ENCODE peak calls at places on chromosomes 7 and 10, in seven cellular contexts. Q, L, C, Z, U, T and G are unnamed samples.

GRCh38 chr7:2100278-2101205 is 132.2 kb downstream of the MAD1L1 start:
- DNase-seq in Z (no peak), C (no peak), L (peak), Q (peak), U (peak), T (no peak), G (no peak)

GRCh38 chr10:70940834-70941568 is 52.6 kb upstream of the PCBD1 start:
- DNase-seq in Z (no peak), C (peak), L (peak), Q (no peak), T (peak), U (no peak), G (no peak)

GRCh38 chr7:25391295-25391861 is 163.1 kb upstream of the NPVF start:
- DNase-seq in T (peak), L (peak), U (no peak), C (peak), Q (peak), Z (no peak), G (no peak)

GRCh38 chr7:51878869-51879268 is 562.3 kb upstream of the COBL start:
- DNase-seq in Q (no peak), L (no peak), U (no peak), C (no peak), Z (no peak), T (no peak), G (no peak)

GRCh38 chr7:108293190-108293612 is 163.0 kb downstream of the NRCAM start:
- DNase-seq in C (no peak), U (no peak), Z (no peak), T (no peak), Q (no peak), L (no peak), G (no peak)

GRCh38 chr7:103609778-103610177 is 163.8 kb upstream of the SLC26A5 start:
- DNase-seq in C (no peak), Q (no peak), L (no peak), Z (no peak), T (no peak), U (no peak), G (no peak)

GRCh38 chr7:134255814-134256213 is 60.9 kb downstream of the SLC35B4 start:
- DNase-seq in Q (no peak), L (no peak), C (no peak), Z (no peak), T (no peak), U (no peak), G (no peak)

GRCh38 chr7:93249749-93250148 is 17.6 kb downstream of the VPS50 start:
- DNase-seq in T (no peak), Q (no peak), U (no peak), L (peak), Z (no peak), C (peak), G (peak)

GRCh38 chr10:97427571-97428179 is 1.7 kb downstream of the PGAM1 start:
- DNase-seq in C (no peak), Q (peak), L (peak), U (peak), Z (no peak), T (no peak), G (no peak)

GRCh38 chr7:151348970-151349369 is 7.4 kb downstream of the NUB1 start:
- DNase-seq in U (no peak), L (no peak), T (no peak), C (no peak), Q (no peak), Z (no peak), G (no peak)

GRCh38 chr7:151349507-151349853 is 7.9 kb downstream of the NUB1 start:
- DNase-seq in Q (no peak), C (no peak), U (no peak), Z (no peak), L (no peak), T (no peak), G (no peak)

GRCh38 chr7:151351967-151352366 is 10.4 kb downstream of the NUB1 start:
- DNase-seq in T (no peak), C (no peak), Z (no peak), Q (peak), L (no peak), U (peak), G (no peak)

GRCh38 chr7:151351027-151351426 is 9.4 kb downstream of the NUB1 start:
- DNase-seq in L (peak), C (no peak), T (no peak), U (peak), Q (no peak), Z (no peak), G (no peak)

DNA sequence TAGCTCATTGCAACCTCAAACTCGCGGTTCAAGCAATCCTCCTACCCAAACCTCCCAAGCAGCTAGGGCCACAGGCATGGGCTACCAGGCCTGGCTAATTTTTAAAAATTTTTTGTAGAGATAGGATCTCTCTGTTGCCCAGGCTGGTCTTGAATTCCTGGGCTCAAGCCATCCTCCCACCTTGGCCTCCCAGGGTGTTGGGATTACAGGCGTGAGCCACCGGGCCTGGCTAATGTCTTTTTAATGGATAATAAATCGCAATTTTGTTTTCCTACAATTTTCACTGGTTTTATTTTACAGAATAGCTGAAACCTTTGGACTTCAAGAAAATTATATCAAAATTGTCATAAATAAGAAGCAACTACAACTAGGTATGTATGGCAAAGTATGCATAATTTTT is 10.9 kb downstream of the NUB1 start:
- DNase-seq in U (no peak), Q (no peak), C (no peak), T (no peak), Z (no peak), L (no peak), G (no peak)
- TF ChIP-seq CTCF in U (no peak), Q (no peak), C (no peak), T (no peak), Z (no peak), L (no peak), G (no peak)

DNA sequence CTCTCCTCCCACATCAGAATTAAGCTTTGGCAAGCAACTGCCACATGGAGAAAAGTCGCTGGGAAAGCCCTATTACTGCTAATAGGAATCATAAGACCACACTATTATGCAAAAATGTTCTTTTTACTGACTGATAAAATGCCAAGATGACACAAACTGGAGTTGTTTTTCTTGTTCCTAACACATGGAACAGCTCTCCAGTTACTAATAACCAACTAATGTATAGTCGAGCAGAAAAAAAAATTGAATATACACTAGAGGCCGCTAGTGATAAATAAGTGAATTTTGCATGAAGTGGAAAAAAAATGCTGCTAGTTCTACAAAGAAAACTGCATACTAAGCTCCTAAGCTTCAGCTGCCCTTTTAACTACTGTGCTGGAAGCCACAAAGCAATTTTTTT is 165.6 kb downstream of the TPK1 start:
- DNase-seq in Z (no peak), Q (no peak), L (no peak), C (peak), U (no peak), T (peak), G (no peak)
- TF ChIP-seq CTCF in Z (no peak), Q (no peak), L (peak), C (peak), U (no peak), T (no peak), G (no peak)

GRCh38 chr7:48183965-48184364 is 12.7 kb downstream of the ABCA13 start:
- DNase-seq in T (no peak), L (no peak), Z (no peak), U (no peak), C (no peak), Q (no peak), G (no peak)

GRCh38 chr7:48192996-48193395 is 21.7 kb downstream of the ABCA13 start:
- DNase-seq in Q (no peak), L (no peak), Z (no peak), C (no peak), T (no peak), U (no peak), G (no peak)

GRCh38 chr7:48183370-48183743 is 12.1 kb downstream of the ABCA13 start:
- DNase-seq in Q (no peak), L (no peak), Z (no peak), U (no peak), C (peak), T (no peak), G (no peak)

GRCh38 chr7:48193421-48193820 is 22.2 kb downstream of the ABCA13 start:
- DNase-seq in T (no peak), Q (no peak), U (no peak), C (no peak), L (no peak), Z (no peak), G (no peak)

DNA sequence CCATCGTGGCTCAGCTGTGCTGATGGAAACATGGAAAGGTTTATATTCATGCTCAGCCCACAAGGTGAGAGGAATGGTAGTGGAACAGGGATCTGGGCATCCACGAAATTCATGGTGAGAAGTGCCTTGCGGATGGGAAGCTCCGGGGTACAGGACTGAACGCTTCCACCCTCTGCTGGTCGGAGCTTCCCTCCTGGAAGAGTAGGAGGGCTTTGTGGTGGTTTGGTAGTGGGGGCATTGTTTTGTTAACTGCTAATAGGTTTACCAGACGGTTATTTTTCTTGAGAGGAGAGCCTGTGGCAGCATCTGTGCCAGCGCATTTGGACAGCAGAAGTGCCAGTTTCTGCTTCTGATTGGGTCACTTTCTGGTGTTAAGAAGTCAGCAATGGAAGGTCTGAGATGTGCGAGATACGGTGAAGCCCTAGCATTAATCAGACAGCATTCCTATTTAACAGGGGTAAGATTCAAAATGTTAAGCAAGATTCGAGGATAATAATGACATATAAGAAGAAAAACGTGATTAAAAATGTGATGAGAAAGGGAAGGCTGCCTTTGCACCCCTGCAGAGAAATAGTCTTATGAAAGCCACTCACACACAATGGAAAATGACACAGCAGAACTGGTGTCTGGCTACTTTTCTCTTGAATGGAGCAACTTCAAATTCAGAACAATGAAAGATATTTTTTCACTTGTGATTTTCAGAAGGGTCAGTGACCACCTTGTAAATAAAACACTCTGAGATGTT is 17.7 kb downstream of the ABCA13 start:
- DNase-seq in Q (no peak), C (peak), Z (no peak), T (no peak), L (no peak), U (no peak), G (no peak)
- TF ChIP-seq CTCF in Q (no peak), C (peak), Z (no peak), T (no peak), L (no peak), U (no peak), G (no peak)

GRCh38 chr10:93121311-93121710 is 47.6 kb downstream of the CYP26A1 start:
- DNase-seq in U (no peak), Q (no peak), T (no peak), Z (no peak), C (no peak), L (no peak), G (no peak)

GRCh38 chr10:93110472-93111146 is 36.9 kb downstream of the CYP26A1 start:
- DNase-seq in L (no peak), T (no peak), Z (no peak), U (peak), Q (no peak), C (no peak), G (no peak)

GRCh38 chr10:93113042-93113441 is 39.3 kb downstream of the CYP26A1 start:
- DNase-seq in C (no peak), Z (no peak), Q (no peak), U (no peak), T (no peak), L (no peak), G (no peak)

DNA sequence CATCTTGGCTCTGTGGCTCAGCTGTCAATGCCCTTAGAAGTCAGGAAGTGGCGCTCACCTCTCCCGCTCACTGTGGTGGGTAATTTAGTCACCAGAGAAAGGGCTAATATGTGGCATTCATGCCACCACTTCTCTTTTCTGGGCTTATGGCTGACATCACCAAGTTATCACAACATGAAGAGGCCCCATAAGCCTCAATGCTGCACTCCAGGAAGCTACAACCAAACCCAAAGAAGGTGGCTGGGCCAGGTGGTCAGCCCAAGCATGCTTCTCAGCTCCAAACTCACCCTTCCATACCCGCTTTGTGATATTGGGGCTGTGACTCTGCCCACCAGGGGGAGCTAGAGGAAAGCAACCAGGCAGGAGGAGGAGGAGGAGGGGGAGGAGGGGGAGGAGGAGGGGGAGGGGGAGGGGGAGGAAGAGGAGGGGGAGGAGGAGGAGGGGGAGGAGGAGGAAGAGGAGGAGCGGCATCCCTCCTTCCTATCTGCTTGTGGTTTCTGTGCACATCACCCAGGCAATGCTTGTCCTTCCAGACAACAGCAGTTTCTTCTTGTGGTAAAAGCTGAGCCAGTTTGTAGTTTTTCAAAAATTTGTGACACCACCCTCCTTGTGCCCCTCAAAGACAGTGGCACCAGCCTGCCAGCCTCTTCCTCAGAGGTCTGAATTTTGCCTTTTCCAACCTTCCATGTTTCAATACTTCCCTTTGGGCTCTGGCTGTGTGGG is 42.1 kb downstream of the CYP26A1 start:
- DNase-seq in U (peak), L (peak), T (peak), C (peak), Q (peak), Z (no peak), G (peak)
- TF ChIP-seq CTCF in U (peak), L (peak), T (peak), C (peak), Q (peak), Z (no peak), G (peak)

GRCh38 chr10:108249940-108250339 is 1085.4 kb upstream of the SORCS1 start:
- DNase-seq in T (no peak), C (no peak), Q (no peak), Z (no peak), L (no peak), U (peak), G (no peak)
- TF ChIP-seq CTCF in T (no peak), C (no peak), Q (no peak), Z (no peak), L (no peak), U (peak), G (no peak)

GRCh38 chr7:80114159-80114558 is 20.5 kb upstream of the GNAI1 start:
- DNase-seq in T (no peak), U (no peak), L (no peak), Q (no peak), Z (no peak), C (no peak), G (no peak)
- TF ChIP-seq CTCF in T (no peak), U (no peak), L (no peak), Q (no peak), Z (no peak), C (no peak), G (no peak)

GRCh38 chr7:116802144-116802747 is 60.1 kb upstream of the CAPZA2 start:
- DNase-seq in T (no peak), Q (no peak), C (peak), Z (no peak), U (no peak), L (no peak), G (no peak)

GRCh38 chr7:116800594-116800993 is 61.8 kb upstream of the CAPZA2 start:
- DNase-seq in U (no peak), Z (no peak), Q (no peak), C (no peak), T (no peak), L (no peak), G (no peak)

GRCh38 chr7:116804459-116804858 is 57.9 kb upstream of the CAPZA2 start:
- DNase-seq in L (no peak), C (no peak), U (no peak), T (no peak), Z (no peak), Q (no peak), G (no peak)

GRCh38 chr7:116801092-116801710 is 61.2 kb upstream of the CAPZA2 start:
- DNase-seq in Q (no peak), L (no peak), U (no peak), T (peak), C (peak), Z (no peak), G (no peak)

GRCh38 chr7:116802784-116803183 is 59.6 kb upstream of the CAPZA2 start:
- DNase-seq in T (peak), U (peak), L (peak), Z (no peak), C (peak), Q (peak), G (no peak)
- TF ChIP-seq CTCF in T (peak), U (peak), L (peak), Z (no peak), C (peak), Q (no peak), G (peak)

GRCh38 chr10:12729885-12730284 is 271.6 kb downstream of the CCDC3 start:
- DNase-seq in Z (no peak), T (no peak), C (no peak), L (peak), U (no peak), Q (no peak), G (no peak)
- TF ChIP-seq CTCF in Z (no peak), T (no peak), C (peak), L (peak), U (peak), Q (peak), G (peak)